ENCODE peak calls at places on chromosomes 13 and 19, in nine cellular contexts. Z is A549, G is endothelial cell, O is astrocyte of the spinal cord, Q is body of pancreas, N is MM.1S, I is suprapubic skin, R is uterus, J is astrocyte of the cerebellum. P is an unnamed sample.

GRCh38 chr19:2394054-2394668 is 33.2 kb downstream of the TIMM13 start:
- DNase-seq in G (no peak), Q (no peak), I (no peak), N (peak; percentile 89), Z (no peak), O (no peak), R (no peak), J (no peak), P (no peak)

GRCh38 chr13:66216723-66217122 is 1013.4 kb downstream of the PCDH9 start:
- DNase-seq in R (no peak), O (peak; percentile 8), N (no peak), I (no peak), G (no peak), Q (no peak), Z (no peak), J (no peak), P (no peak)

GRCh38 chr19:23415561-23416191 is 20.4 kb upstream of the ZNF91 start:
- DNase-seq in O (no peak), I (no peak), Q (peak; percentile 32), R (no peak), N (no peak), Z (no peak), G (peak; percentile 58), J (no peak), P (peak; percentile 48)

GRCh38 chr19:33064117-33064777 is 441 bp downstream of the RHPN2 start:
- DNase-seq in I (no peak), G (peak; percentile 16), N (peak; percentile 77), Q (peak; percentile 63), O (no peak), J (no peak), R (no peak), Z (no peak), P (peak; percentile 59)

GRCh38 chr19:45506991-45507863 is at the start of gene VASP:
- DNase-seq in O (peak; percentile 90), Q (peak; percentile 93), J (peak; percentile 68), N (peak; percentile 94), R (peak; percentile 85), Z (peak; percentile 90), I (peak; percentile 91), G (peak; percentile 79), P (peak; percentile 49)

GRCh38 chr19:11421607-11422098 is 2.5 kb upstream of the RGL3 start:
- DNase-seq in R (no peak), Z (no peak), Q (peak; percentile 50), G (peak; percentile 48), O (no peak), I (no peak), J (no peak), N (peak; percentile 11), P (no peak)

GRCh38 chr19:37691881-37692504 is 27.6 kb downstream of the ZNF607 start:
- DNase-seq in I (peak; percentile 88), R (peak; percentile 81), Q (peak; percentile 68), J (peak; percentile 51), G (peak; percentile 76), O (peak; percentile 86), Z (no peak), N (no peak), P (peak; percentile 74)

GRCh38 chr19:19482785-19483625 is 32.3 kb downstream of the TSSK6 start:
- DNase-seq in O (no peak), Z (no peak), R (no peak), G (no peak), J (no peak), N (no peak), Q (no peak), I (no peak), P (no peak)

GRCh38 chr19:44072543-44073401 is 813 bp downstream of the ZNF284 start:
- DNase-seq in O (no peak), Z (peak; percentile 13), I (no peak), G (no peak), Q (no peak), N (no peak), R (no peak), J (no peak), P (no peak)

GRCh38 chr19:14006766-14007562 is 844 bp upstream of the RFX1 start:
- DNase-seq in Q (peak; percentile 87), G (peak; percentile 90), O (no peak), Z (peak; percentile 36), J (no peak), N (no peak), R (no peak), I (peak; percentile 95), P (peak; percentile 85)

GRCh38 chr13:111215081-111216047 is 100.3 kb downstream of the ARHGEF7 start:
- DNase-seq in R (no peak), N (no peak), G (no peak), O (no peak), I (no peak), J (no peak), Z (no peak), Q (peak; percentile 62), P (no peak)

GRCh38 chr13:88675997-88676396 is 1004.8 kb downstream of the SLITRK5 start:
- DNase-seq in Z (no peak), I (no peak), R (no peak), Q (no peak), N (no peak), G (no peak), J (no peak), O (no peak), P (no peak)

DNA sequence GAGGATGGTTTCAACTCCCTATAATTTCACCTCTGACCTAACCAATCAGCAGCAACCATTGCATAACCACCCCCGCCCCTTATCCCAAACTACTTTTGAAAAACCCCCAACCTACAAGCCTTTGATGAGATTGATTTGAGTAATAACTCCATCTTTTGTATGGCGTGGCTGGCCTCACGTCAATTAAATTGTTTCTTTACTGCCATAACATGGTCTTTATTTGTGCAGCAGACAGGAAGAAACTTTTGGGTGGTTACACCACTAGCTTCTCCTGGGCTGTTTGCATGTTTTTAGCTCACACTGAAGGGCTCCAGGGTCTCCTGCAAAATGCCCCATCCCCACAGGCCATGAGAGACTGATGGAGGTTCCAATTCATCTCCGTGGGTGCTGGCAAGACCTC is 34.0 kb upstream of the PEG3 start:
- DNase-seq in G (no peak), O (no peak), R (no peak), I (no peak), J (no peak), Q (no peak), N (no peak), Z (no peak), P (no peak)
- TF ChIP-seq CTCF in G (no peak), O (no peak), R (no peak), I (no peak), J (no peak), Q (no peak), N (no peak), Z (no peak), P (no peak)

GRCh38 chr19:12495002-12495802 is 10.6 kb upstream of the ZNF709 start:
- DNase-seq in I (peak; percentile 97), J (peak; percentile 24), N (peak; percentile 83), G (peak; percentile 86), Q (peak; percentile 98), O (peak; percentile 78), Z (peak; percentile 6), R (peak; percentile 92), P (peak; percentile 84)
- TF ChIP-seq CTCF in I (peak; percentile 41), J (peak; percentile 5), N (peak; percentile 42), G (no peak), Q (peak; percentile 22), O (peak; percentile 37), Z (no peak), R (peak; percentile 45), P (peak; percentile 54)

GRCh38 chr19:31745731-31746130 is 396.5 kb upstream of the TSHZ3 start:
- DNase-seq in Z (no peak), Q (no peak), N (no peak), J (no peak), G (no peak), R (no peak), I (no peak), O (no peak), P (no peak)

DNA sequence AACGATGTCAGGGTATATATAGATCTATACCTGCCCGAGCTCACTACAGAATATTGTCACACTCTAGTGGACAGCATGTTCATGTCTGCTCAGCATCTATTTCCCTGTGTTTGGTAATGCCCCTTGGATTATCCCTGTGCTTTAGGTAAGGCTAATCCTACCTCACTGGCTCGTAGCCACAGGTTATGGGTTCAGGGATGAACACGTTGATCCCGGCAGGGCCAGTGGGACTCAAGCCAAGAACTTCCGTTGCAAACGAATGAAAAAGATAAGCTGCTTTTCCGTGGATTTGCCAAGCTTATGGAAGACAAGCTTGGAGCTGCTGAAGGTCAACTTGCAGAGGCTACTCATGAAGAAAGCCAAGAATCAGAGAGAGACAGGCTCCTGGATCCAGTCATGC is 400.0 kb upstream of the TSHZ3 start:
- DNase-seq in I (no peak), Q (no peak), J (no peak), N (no peak), R (no peak), O (no peak), Z (no peak), G (no peak), P (no peak)
- TF ChIP-seq CTCF in I (no peak), Q (no peak), J (no peak), N (no peak), R (no peak), O (no peak), Z (no peak), G (no peak), P (no peak)

DNA sequence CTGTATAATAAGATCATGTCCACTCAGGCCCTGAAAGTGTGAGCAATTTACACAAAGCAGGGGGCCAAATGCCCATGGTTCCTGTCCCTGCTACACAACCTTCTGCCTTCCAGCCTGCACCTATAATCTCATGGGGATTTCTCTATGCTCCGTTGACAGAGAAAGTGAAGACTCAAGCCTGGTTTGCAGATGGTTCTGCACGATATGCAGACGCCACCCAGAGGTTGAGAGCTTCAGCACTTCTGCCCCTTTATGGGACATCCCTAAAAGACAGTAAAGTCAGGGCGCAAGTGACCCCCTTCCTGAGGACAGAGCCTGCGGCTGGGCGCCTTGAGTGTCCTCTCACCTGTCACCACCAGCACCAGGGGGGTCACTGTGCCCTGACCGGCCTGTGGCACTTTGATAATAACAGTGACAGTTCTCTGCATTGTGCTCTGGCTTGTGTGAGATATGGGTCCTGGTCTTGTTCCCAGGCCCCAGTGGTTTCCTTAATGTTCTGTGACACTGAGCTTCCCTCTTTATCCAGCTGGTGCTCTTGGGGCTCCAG is 15.1 kb downstream of the LILRA5 start:
- DNase-seq in G (no peak), J (no peak), R (no peak), N (no peak), I (peak; percentile 57), Z (no peak), Q (no peak), O (no peak), P (no peak)
- TF ChIP-seq CTCF in G (no peak), J (no peak), R (no peak), N (no peak), I (no peak), Z (no peak), Q (no peak), O (peak; percentile 3), P (no peak)